ENCODE peak calls at places on chromosomes 16 and 17, in six cellular contexts. Z, W, S, V, I and J are unnamed samples.

GRCh38 chr17:75614006-75614405 is 19.2 kb upstream of the SMIM5 start:
- DNase-seq in Z (no peak), W (no peak), I (no peak), S (no peak), V (no peak), J (no peak)

GRCh38 chr16:75111514-75112280 is 4.9 kb downstream of the LDHD start:
- DNase-seq in S (peak), W (peak), V (no peak), I (no peak), Z (no peak), J (no peak)

GRCh38 chr16:10181196-10182162 is 749 bp downstream of the GRIN2A start:
- DNase-seq in Z (peak), W (peak), I (peak), S (peak), V (no peak), J (no peak)

GRCh38 chr16:86529160-86529559 is 18.8 kb downstream of the FOXF1 start:
- DNase-seq in Z (no peak), V (no peak), I (peak), S (no peak), W (no peak), J (no peak)

GRCh38 chr17:3719265-3719664 is 4.4 kb upstream of the HASPIN start:
- DNase-seq in W (no peak), S (no peak), Z (no peak), V (no peak), I (no peak), J (no peak)

GRCh38 chr17:35588196-35588920 is 1.2 kb downstream of the AP2B1 start:
- DNase-seq in I (peak), S (peak), W (no peak), Z (no peak), V (no peak), J (no peak)

GRCh38 chr16:85610059-85610445 is 3.1 kb upstream of the GSE1 start:
- DNase-seq in V (no peak), Z (no peak), W (no peak), S (no peak), I (no peak), J (no peak)

GRCh38 chr17:32877164-32877764 is 340 bp upstream of the MYO1D start:
- DNase-seq in S (peak), I (peak), W (peak), Z (peak), V (peak), J (no peak)

GRCh38 chr16:87812200-87812656 is 46.4 kb upstream of the KLHDC4 start:
- DNase-seq in Z (no peak), V (no peak), I (no peak), W (no peak), S (peak), J (no peak)

GRCh38 chr16:49588729-49589384 is 215.3 kb downstream of the C16orf78 start:
- DNase-seq in W (peak), V (no peak), S (peak), Z (peak), I (no peak), J (no peak)

GRCh38 chr17:41989702-41990419 is 23.3 kb downstream of the CNP start:
- DNase-seq in S (no peak), I (no peak), V (no peak), Z (no peak), W (no peak), J (no peak)

GRCh38 chr17:52938623-52939230 is 780.2 kb upstream of the CA10 start:
- DNase-seq in S (no peak), W (no peak), V (no peak), Z (no peak), I (no peak), J (no peak)

GRCh38 chr17:68190495-68190894 is 57.3 kb upstream of the AMZ2 start:
- DNase-seq in V (no peak), S (no peak), Z (no peak), W (no peak), I (no peak), J (no peak)

GRCh38 chr16:87274808-87275207 is 42.4 kb downstream of the C16orf95 start:
- DNase-seq in V (no peak), W (no peak), I (no peak), Z (no peak), S (no peak), J (no peak)

GRCh38 chr16:84986102-84986501 is 25.2 kb downstream of the ZDHHC7 start:
- DNase-seq in Z (no peak), S (no peak), V (no peak), I (no peak), W (no peak), J (no peak)

GRCh38 chr17:76515291-76515949 is 14.2 kb upstream of the RHBDF2 start:
- DNase-seq in V (no peak), I (peak), W (peak), S (no peak), Z (no peak), J (no peak)

GRCh38 chr17:72953621-72954020 is 138.9 kb downstream of the SLC39A11 start:
- DNase-seq in V (no peak), S (no peak), Z (no peak), I (no peak), W (no peak), J (no peak)

GRCh38 chr16:13833510-13833909 is 86.4 kb upstream of the ERCC4 start:
- DNase-seq in S (no peak), I (no peak), V (no peak), W (no peak), Z (no peak), J (no peak)

GRCh38 chr16:69384974-69385373 is 833 bp downstream of the TERF2 start:
- DNase-seq in W (no peak), I (no peak), Z (no peak), S (no peak), V (no peak), J (no peak)

GRCh38 chr17:48261297-48261880 is 153.8 kb downstream of the SNX11 start:
- DNase-seq in I (no peak), W (no peak), S (peak), Z (peak), V (no peak), J (no peak)

GRCh38 chr17:18194804-18195203 is 11.2 kb downstream of the ALKBH5 start:
- DNase-seq in Z (no peak), I (no peak), W (no peak), S (no peak), V (no peak), J (no peak)

GRCh38 chr17:62822080-62822904 is 14.2 kb upstream of the MARCHF10 start:
- DNase-seq in Z (no peak), S (no peak), W (no peak), I (no peak), V (no peak), J (no peak)

GRCh38 chr16:11136600-11136999 is 119.4 kb downstream of the SOCS1 start:
- DNase-seq in Z (peak), S (peak), V (no peak), I (no peak), W (peak), J (peak)

GRCh38 chr17:80545499-80545826 is 825 bp downstream of the RPTOR start:
- DNase-seq in I (no peak), V (no peak), Z (peak), S (peak), W (no peak), J (no peak)

GRCh38 chr17:49365667-49366066 is 3.6 kb upstream of the ZNF652 start:
- DNase-seq in V (no peak), W (no peak), Z (peak), I (no peak), S (peak), J (no peak)

GRCh38 chr16:49597796-49598195 is 224.2 kb downstream of the C16orf78 start:
- DNase-seq in W (no peak), I (no peak), Z (no peak), V (no peak), S (no peak), J (no peak)

GRCh38 chr17:41523787-41524186 is 4.3 kb downstream of the KRT19 start:
- DNase-seq in V (no peak), S (peak), W (no peak), Z (no peak), I (no peak), J (no peak)

GRCh38 chr17:73933871-73934270 is 269.6 kb upstream of the RPL38 start:
- DNase-seq in S (no peak), I (no peak), Z (no peak), W (no peak), V (no peak), J (no peak)

GRCh38 chr16:66487580-66488235 is 60.6 kb downstream of the BEAN1 start:
- DNase-seq in S (no peak), W (peak), V (no peak), I (no peak), Z (no peak), J (no peak)

GRCh38 chr16:64654137-64654652 is 467.7 kb downstream of the CDH11 start:
- DNase-seq in Z (no peak), I (no peak), W (no peak), V (no peak), S (no peak), J (peak)

GRCh38 chr17:43588121-43588520 is 42.0 kb upstream of the ETV4 start:
- DNase-seq in S (no peak), Z (no peak), V (no peak), I (no peak), W (no peak), J (no peak)

GRCh38 chr16:84199861-84200260 is 8.9 kb downstream of the ADAD2 start:
- DNase-seq in Z (no peak), I (no peak), V (no peak), W (no peak), S (peak), J (no peak)

GRCh38 chr17:9432867-9433495 is 142.6 kb downstream of the STX8 start:
- DNase-seq in Z (no peak), S (no peak), V (no peak), W (no peak), I (peak), J (no peak)

GRCh38 chr17:80365001-80365965 is 49.7 kb upstream of the ENDOV start:
- DNase-seq in Z (no peak), W (no peak), I (no peak), V (no peak), S (no peak), J (no peak)

GRCh38 chr17:57328109-57328882 is 72.0 kb downstream of the MSI2 start:
- DNase-seq in W (no peak), Z (peak), S (no peak), I (no peak), V (no peak), J (no peak)

GRCh38 chr17:65198653-65199382 is 61.6 kb downstream of the RGS9 start:
- DNase-seq in Z (peak), W (no peak), V (no peak), S (peak), I (peak), J (no peak)

GRCh38 chr17:44608732-44609435 is 47.4 kb upstream of the MEIOC start:
- DNase-seq in I (no peak), Z (no peak), S (no peak), V (no peak), W (no peak), J (no peak)